ENCODE peak calls at places on chromosomes 13 and 19, in seven cellular contexts. Q is H1; G is tibial artery; M is CD4-positive, CD25-positive, alpha-beta regulatory T cell; U is right atrium auricular region; H is A673; C is right cardiac atrium. V is an unnamed sample. For H3K4me1, the result is how much of the 10 kb centered on the place peaks cover.

GRCh38 chr19:54356444-54357056 is 8.2 kb downstream of the LAIR1 start:
- DNase-seq in U (no peak), H (no peak), C (no peak), M (no peak), G (no peak), Q (no peak), V (no peak)

GRCh38 chr13:96898212-96898611 is 96.1 kb downstream of the OXGR1 start:
- DNase-seq in H (peak), G (no peak), U (no peak), M (no peak), Q (no peak), C (no peak), V (no peak)

GRCh38 chr19:3012522-3013260 is 16.4 kb downstream of the TLE2 start:
- DNase-seq in Q (no peak), M (no peak), C (no peak), H (peak), G (no peak), U (no peak), V (no peak)

GRCh38 chr19:2047449-2048103 is 3.5 kb downstream of the MKNK2 start:
- DNase-seq in U (no peak), M (no peak), H (no peak), G (peak), Q (no peak), C (peak), V (no peak)

GRCh38 chr19:58379276-58379675 is 1.6 kb downstream of the ZNF837 start:
- DNase-seq in Q (no peak), H (no peak), U (no peak), M (no peak), C (peak), G (no peak), V (no peak)

GRCh38 chr13:25933520-25933919 is 118.3 kb downstream of the SHISA2 start:
- DNase-seq in C (no peak), M (no peak), U (no peak), H (no peak), G (no peak), Q (no peak), V (peak)

GRCh38 chr13:74438911-74439310 is 304.7 kb upstream of the KLF12 start:
- DNase-seq in H (no peak), G (no peak), M (no peak), Q (no peak), C (no peak), U (no peak), V (no peak)

GRCh38 chr19:2428027-2428690 is 773 bp upstream of the TIMM13 start:
- DNase-seq in H (peak), C (peak), U (no peak), Q (no peak), G (no peak), M (no peak), V (no peak)

GRCh38 chr19:4061178-4061682 is 5.5 kb downstream of the ZBTB7A start:
- DNase-seq in C (peak), U (peak), G (peak), Q (no peak), M (no peak), H (no peak), V (no peak)

GRCh38 chr19:40465025-40465780 is at the start of gene BLVRB:
- DNase-seq in C (no peak), U (peak), H (peak), M (no peak), G (peak), Q (no peak), V (no peak)

GRCh38 chr19:57587529-57587928 is 3.6 kb downstream of the ZIK1 start:
- DNase-seq in H (no peak), Q (no peak), M (no peak), G (no peak), C (no peak), U (no peak), V (no peak)

GRCh38 chr13:44014501-44014900 is 134.8 kb downstream of the LACC1 start:
- DNase-seq in Q (no peak), H (no peak), U (no peak), M (no peak), C (no peak), G (no peak), V (no peak)

GRCh38 chr13:87244256-87244870 is 426.8 kb upstream of the SLITRK5 start:
- DNase-seq in Q (no peak), G (no peak), U (no peak), C (no peak), M (no peak), H (no peak), V (no peak)

GRCh38 chr13:94886191-94886590 is 173.8 kb upstream of the SOX21 start:
- DNase-seq in C (no peak), H (peak), M (no peak), U (no peak), G (no peak), Q (no peak), V (no peak)

GRCh38 chr13:41788552-41788951 is 172.4 kb downstream of the VWA8 start:
- DNase-seq in H (no peak), G (no peak), C (no peak), Q (no peak), M (no peak), U (no peak), V (no peak)

GRCh38 chr19:5828661-5829566 is 10.6 kb downstream of the FUT6 start:
- DNase-seq in G (no peak), U (no peak), Q (no peak), C (peak), H (peak), M (no peak), V (no peak)

GRCh38 chr19:45187421-45188100 is 9.0 kb downstream of the BLOC1S3 start:
- DNase-seq in G (no peak), M (peak), Q (no peak), U (no peak), C (no peak), H (peak), V (peak)

GRCh38 chr13:113813749-113814434 is 50.0 kb downstream of the GAS6 start:
- DNase-seq in G (no peak), C (peak), U (no peak), M (no peak), Q (no peak), H (no peak), V (no peak)

GRCh38 chr19:15418112-15418587 is 638 bp downstream of the AKAP8L start:
- DNase-seq in G (no peak), C (peak), Q (no peak), U (no peak), H (peak), M (no peak), V (no peak)

GRCh38 chr19:57665261-57665806 is 3.4 kb upstream of the ZSCAN4 start:
- DNase-seq in G (no peak), M (no peak), H (no peak), C (no peak), U (no peak), Q (no peak), V (no peak)

GRCh38 chr19:37987356-37988332 is 80.6 kb downstream of the SIPA1L3 start:
- DNase-seq in G (no peak), C (no peak), Q (no peak), H (no peak), U (no peak), M (no peak), V (no peak)

GRCh38 chr19:2288743-2289713 is 7.1 kb upstream of the PEAK3 start:
- DNase-seq in Q (no peak), C (no peak), U (no peak), G (no peak), H (no peak), M (no peak), V (no peak)

GRCh38 chr13:109627649-109628048 is 158.7 kb downstream of the IRS2 start:
- DNase-seq in U (no peak), C (no peak), Q (no peak), G (no peak), M (no peak), H (no peak), V (no peak)

GRCh38 chr19:45346449-45346848 is 5.9 kb downstream of the KLC3 start:
- DNase-seq in C (no peak), U (no peak), G (no peak), M (no peak), Q (no peak), H (no peak), V (no peak)

GRCh38 chr19:3982701-3983541 is 2.3 kb downstream of the EEF2 start:
- DNase-seq in M (peak), C (peak), G (no peak), U (no peak), H (no peak), Q (no peak), V (no peak)

GRCh38 chr19:44071824-44072542 is at the start of gene ZNF284:
- DNase-seq in H (peak), U (peak), Q (peak), C (peak), M (peak), G (peak), V (peak)

GRCh38 chr13:110206170-110206569 is 100.8 kb downstream of the COL4A1 start:
- DNase-seq in H (no peak), M (no peak), U (no peak), C (no peak), Q (no peak), G (no peak), V (peak)

GRCh38 chr13:35349673-35350278 is 126.7 kb downstream of the MAB21L1 start:
- DNase-seq in H (no peak), Q (no peak), U (no peak), C (no peak), G (no peak), M (no peak), V (peak)

GRCh38 chr13:27004389-27004788 is 167.2 kb downstream of the USP12 start:
- DNase-seq in G (no peak), H (no peak), C (no peak), Q (no peak), U (no peak), M (no peak), V (no peak)

DNA sequence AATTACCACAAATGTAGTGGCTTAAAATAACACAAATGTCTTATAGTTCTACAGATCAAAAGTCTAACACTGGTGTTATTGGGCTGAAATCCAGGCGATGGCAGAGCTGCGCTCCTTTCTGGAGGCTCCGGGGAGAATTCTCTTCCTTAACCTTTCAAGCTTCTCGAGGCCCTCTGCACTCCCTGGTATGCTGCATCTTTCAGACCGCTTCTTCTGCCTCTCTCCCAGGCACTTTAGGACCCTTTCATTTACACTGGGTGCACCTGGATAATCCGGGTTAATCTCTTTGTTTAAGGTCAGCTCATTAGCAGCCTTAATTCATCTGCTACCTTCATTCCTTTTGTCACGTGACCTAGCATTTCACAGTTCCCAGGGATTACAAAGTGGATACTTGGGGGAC is 211.3 kb upstream of the RFC3 start:
- DNase-seq in G (no peak), M (no peak), H (peak), C (no peak), U (no peak), Q (peak), V (peak)
- H3K4me1 ChIP-seq in G (under half), M (under half), H (under half), C (under half), U (under half), Q (under half), V (under half)

GRCh38 chr13:29571876-29572570 is 23.5 kb downstream of the SLC7A1 start:
- DNase-seq in M (no peak), Q (no peak), G (no peak), C (no peak), U (no peak), H (no peak), V (no peak)
- H3K4me1 ChIP-seq in M (under half), Q (under half), G (under half), C (under half), U (under half), H (under half), V (under half)

DNA sequence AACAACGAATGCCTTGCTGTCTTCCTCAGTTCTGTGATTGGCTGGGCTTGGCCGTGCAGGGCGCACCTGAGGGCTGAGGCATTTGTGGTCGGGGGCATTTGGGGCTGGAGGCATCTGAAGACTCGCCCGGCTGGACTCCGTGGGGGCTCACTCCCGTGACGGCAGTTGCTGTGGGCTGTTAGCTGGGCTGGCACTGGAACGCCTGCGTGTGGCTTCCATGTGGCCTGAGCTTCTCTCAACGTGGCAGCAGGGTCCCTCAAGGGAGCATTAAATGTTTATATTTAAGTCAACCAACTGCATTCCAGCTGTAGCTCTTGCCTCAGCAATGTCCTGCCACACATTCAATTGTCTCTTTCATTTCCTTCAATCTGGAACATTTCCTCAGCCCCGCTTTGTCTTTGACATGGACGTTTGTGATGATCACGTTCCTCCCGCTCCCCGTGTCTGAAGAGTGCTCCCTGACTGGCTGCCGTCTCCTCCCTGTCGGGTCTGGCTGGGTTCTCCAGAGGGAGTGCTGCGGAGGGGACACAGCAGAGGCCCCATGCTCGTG is 21.0 kb downstream of the CCDC8 start:
- DNase-seq in G (no peak), Q (no peak), U (no peak), C (peak), M (no peak), H (peak), V (no peak)
- H3K4me1 ChIP-seq in G (under half), Q (under half), U (under half), C (under half), M (under half), H (under half), V (under half)

GRCh38 chr19:47720669-47721068 is 7.4 kb downstream of the EHD2 start:
- DNase-seq in U (no peak), C (no peak), M (no peak), G (no peak), Q (no peak), H (no peak), V (no peak)

GRCh38 chr19:47725759-47726401 is 12.7 kb downstream of the EHD2 start:
- DNase-seq in U (no peak), Q (no peak), G (no peak), H (no peak), M (no peak), C (no peak), V (no peak)

GRCh38 chr19:47719047-47719885 is 6.0 kb downstream of the EHD2 start:
- DNase-seq in H (peak), U (peak), Q (no peak), C (peak), G (peak), M (no peak), V (no peak)

GRCh38 chr19:47726467-47726866 is 13.2 kb downstream of the EHD2 start:
- DNase-seq in C (no peak), U (no peak), M (no peak), G (no peak), H (no peak), Q (no peak), V (no peak)

DNA sequence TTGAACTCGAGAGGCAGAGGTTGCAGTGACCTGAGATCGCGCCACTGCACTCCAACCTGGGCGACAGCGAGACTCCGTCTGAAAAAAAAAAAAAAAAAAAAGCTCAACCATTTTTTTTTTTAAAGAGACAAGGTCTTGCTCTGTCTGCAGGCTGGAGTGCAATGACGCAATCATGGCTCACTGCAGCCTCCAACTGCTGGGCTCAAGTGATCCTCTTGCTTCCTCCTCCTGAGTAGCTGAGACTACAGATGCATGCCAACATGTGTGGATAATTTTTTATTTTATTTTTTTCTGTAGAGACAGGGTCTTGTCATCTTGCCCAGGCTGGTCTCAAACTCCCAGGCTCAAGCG is 10.3 kb downstream of the EHD2 start:
- DNase-seq in U (peak), M (no peak), H (peak), G (peak), C (peak), Q (no peak), V (peak)
- H3K4me1 ChIP-seq in U (half or more), M (under half), H (under half), G (under half), C (under half), Q (under half), V (under half)

DNA sequence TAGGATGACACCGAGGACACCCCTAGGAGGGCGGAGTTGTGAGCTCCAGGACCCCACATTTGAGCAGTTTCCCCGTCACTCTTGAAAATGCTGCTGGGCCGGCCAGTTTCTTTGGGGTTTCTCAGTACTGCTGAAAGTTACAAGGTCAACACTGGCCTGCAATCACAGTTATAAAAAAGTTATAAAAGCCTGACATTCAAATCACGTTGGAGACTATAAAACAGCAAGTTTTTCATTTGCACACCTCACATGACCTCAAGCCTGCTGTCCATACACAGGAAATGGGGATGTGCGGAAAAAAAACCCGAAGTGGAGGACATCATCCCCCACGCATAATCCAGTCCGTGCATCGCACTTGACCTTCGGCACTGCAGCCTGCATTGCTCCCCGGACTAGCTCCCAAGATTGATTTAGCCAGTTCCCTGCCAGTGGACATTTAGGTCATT is 27.0 kb downstream of the DNM2 start:
- DNase-seq in M (no peak), U (no peak), H (no peak), C (no peak), Q (no peak), G (no peak), V (no peak)
- H3K4me1 ChIP-seq in M (under half), U (half or more), H (under half), C (under half), Q (under half), G (under half), V (under half)

GRCh38 chr13:77235456-77236022 is 91.4 kb downstream of the MYCBP2 start:
- DNase-seq in G (no peak), Q (no peak), H (no peak), U (no peak), M (no peak), C (no peak), V (no peak)
- H3K4me1 ChIP-seq in G (under half), Q (under half), H (under half), U (under half), M (under half), C (under half), V (under half)

DNA sequence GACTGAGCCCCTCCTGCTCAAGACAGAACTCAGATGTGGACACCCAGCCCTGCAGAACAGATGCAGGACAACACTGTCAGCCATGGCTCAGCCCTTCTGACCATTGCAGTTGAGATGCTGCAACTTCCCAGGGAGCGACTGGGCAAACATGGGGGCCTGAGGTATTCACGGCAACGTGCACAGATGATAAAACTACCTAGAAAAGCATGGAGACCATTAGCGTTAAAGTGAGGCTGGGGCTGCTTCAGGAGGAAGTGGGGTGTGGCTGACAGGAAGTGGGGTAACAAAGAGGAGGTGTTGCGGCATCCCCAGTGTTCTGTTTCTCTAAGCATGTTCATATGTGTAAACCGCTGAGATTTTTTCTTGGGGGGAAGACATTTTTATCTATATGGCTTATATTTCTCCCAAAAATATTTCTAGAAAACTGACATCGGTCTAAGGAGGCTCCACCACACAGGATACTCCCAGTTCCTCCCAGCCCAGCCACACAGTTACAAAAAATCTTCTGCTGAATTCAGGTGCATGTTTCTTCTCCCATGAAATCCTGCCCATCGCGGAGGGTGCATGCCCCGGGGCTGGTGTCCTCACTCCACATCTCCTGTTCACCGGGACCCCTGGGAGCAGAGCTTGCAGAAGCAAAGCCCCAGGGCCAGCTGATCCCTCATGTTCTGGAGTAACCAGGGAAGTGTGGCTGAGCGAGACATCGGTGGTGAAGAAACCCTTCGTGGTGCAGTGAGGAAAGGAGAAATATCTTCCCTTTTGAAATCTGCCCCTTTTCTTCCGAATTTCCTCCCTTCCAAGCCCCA is 1.1 kb upstream of the SIGLEC9 start:
- DNase-seq in M (peak), Q (no peak), G (peak), H (no peak), C (no peak), U (peak), V (no peak)
- H3K4me1 ChIP-seq in M (half or more), Q (under half), G (under half), H (under half), C (under half), U (under half), V (under half)

DNA sequence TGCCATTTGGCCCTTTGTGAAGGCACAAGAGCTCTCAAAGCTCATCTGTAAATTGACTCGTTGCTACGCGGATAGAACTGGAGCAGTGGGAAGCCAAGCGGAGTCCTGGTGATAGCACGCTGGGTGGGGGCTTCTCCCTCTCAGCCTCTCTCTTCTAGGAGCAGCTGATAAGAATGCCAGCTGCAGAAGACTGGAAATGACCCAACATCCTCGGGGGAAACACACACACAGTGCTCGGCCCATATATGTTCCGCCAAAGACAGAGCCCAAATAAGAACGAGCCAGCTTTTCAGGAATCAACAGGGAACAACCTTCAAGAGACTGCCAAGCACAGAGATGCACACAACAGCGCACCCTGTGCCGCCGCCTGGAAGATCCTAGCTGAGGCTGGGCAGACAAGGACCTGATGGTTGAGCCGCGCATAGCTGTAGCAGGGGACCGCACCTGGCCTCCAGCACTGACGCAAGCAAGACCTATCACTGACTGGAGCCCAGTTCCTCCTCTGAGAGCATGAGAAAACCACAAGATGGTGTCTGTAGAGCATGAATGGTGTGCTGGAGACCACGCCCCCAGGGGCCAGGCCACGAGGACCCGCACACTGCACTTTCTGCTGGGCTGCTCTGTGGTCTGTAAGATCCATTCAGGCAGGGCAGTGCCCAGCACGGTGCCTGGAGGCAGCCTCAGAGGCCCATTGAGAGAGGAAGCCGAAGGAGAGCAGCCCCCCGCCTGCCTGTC is 16.0 kb upstream of the SLC35E1 start:
- DNase-seq in M (peak), H (no peak), Q (no peak), G (no peak), C (no peak), U (no peak), V (no peak)
- H3K4me1 ChIP-seq in M (half or more), H (half or more), Q (under half), G (under half), C (under half), U (half or more), V (under half)